ENCODE peak calls at places on chromosomes 3 and 15, in four cellular contexts. One of them, this sample, is unnamed.

GRCh38 chr3:187744169-187745151 is 808 bp downstream of the BCL6 start:
- DNase-seq in H1: no peak
- DNase-seq in GM12878: no peak
- DNase-seq in K562: peak
- DNase-seq in this sample: no peak

GRCh38 chr3:37491343-37491742 is 317.0 kb upstream of the LRRFIP2 start:
- DNase-seq in GM12878: no peak
- DNase-seq in H1: no peak
- DNase-seq in K562: no peak
- DNase-seq in this sample: no peak

GRCh38 chr3:197008436-197009209 is 21.0 kb downstream of the MELTF start:
- DNase-seq in GM12878: no peak
- DNase-seq in H1: no peak
- DNase-seq in K562: no peak
- DNase-seq in this sample: no peak

GRCh38 chr3:13106308-13106970 is 33.2 kb upstream of the IQSEC1 start:
- DNase-seq in K562: no peak
- DNase-seq in GM12878: no peak
- DNase-seq in H1: no peak
- DNase-seq in this sample: no peak

GRCh38 chr3:9704343-9705322 is 1.0 kb downstream of the CPNE9 start:
- DNase-seq in K562: peak
- DNase-seq in H1: peak
- DNase-seq in GM12878: no peak
- DNase-seq in this sample: no peak

GRCh38 chr3:859135-859534 is 233.7 kb upstream of the CNTN6 start:
- DNase-seq in K562: no peak
- DNase-seq in GM12878: no peak
- DNase-seq in H1: no peak
- DNase-seq in this sample: no peak

GRCh38 chr3:190504354-190505125 is 9.3 kb upstream of the IL1RAP start:
- DNase-seq in GM12878: no peak
- DNase-seq in H1: no peak
- DNase-seq in K562: no peak
- DNase-seq in this sample: no peak

GRCh38 chr15:67090297-67091072 is 25.1 kb downstream of the SMAD3 start:
- DNase-seq in K562: no peak
- DNase-seq in H1: no peak
- DNase-seq in GM12878: no peak
- DNase-seq in this sample: no peak

GRCh38 chr3:79368403-79368802 is 399.4 kb downstream of the ROBO1 start:
- DNase-seq in GM12878: no peak
- DNase-seq in H1: no peak
- DNase-seq in K562: no peak
- DNase-seq in this sample: no peak

GRCh38 chr3:159451482-159451881 is 537.2 kb upstream of the IL12A start:
- DNase-seq in K562: no peak
- DNase-seq in H1: no peak
- DNase-seq in GM12878: no peak
- DNase-seq in this sample: no peak

GRCh38 chr15:29670266-29670665 is 152.0 kb downstream of the TJP1 start:
- DNase-seq in GM12878: no peak
- DNase-seq in K562: no peak
- DNase-seq in H1: no peak
- DNase-seq in this sample: no peak

GRCh38 chr15:73601449-73602425 is 31.5 kb downstream of the NPTN start:
- DNase-seq in H1: no peak
- DNase-seq in K562: no peak
- DNase-seq in GM12878: no peak
- DNase-seq in this sample: no peak

GRCh38 chr15:73598540-73599195 is 34.5 kb downstream of the NPTN start:
- DNase-seq in H1: no peak
- DNase-seq in K562: no peak
- DNase-seq in GM12878: no peak
- DNase-seq in this sample: no peak

GRCh38 chr15:73602444-73602843 is 30.7 kb downstream of the NPTN start:
- DNase-seq in GM12878: no peak
- DNase-seq in H1: no peak
- DNase-seq in K562: no peak
- DNase-seq in this sample: no peak

GRCh38 chr15:73600413-73601050 is 32.7 kb downstream of the NPTN start:
- DNase-seq in GM12878: no peak
- DNase-seq in K562: no peak
- DNase-seq in H1: no peak
- DNase-seq in this sample: no peak

GRCh38 chr15:73599934-73600333 is 33.3 kb downstream of the NPTN start:
- DNase-seq in GM12878: no peak
- DNase-seq in H1: no peak
- DNase-seq in K562: no peak
- DNase-seq in this sample: peak
- TF ChIP-seq EGR1 in GM12878: no peak
- TF ChIP-seq EGR1 in H1: no peak
- TF ChIP-seq EGR1 in K562: no peak
- TF ChIP-seq EGR1 in this sample: no peak

GRCh38 chr3:17302774-17303173 is 418.0 kb downstream of the PLCL2 start:
- DNase-seq in GM12878: no peak
- DNase-seq in H1: no peak
- DNase-seq in K562: no peak
- DNase-seq in this sample: no peak
- TF ChIP-seq ZNF274 in GM12878: no peak
- TF ChIP-seq ZNF274 in H1: no peak
- TF ChIP-seq ZNF274 in K562: no peak
- TF ChIP-seq ZNF274 in this sample: no peak

DNA sequence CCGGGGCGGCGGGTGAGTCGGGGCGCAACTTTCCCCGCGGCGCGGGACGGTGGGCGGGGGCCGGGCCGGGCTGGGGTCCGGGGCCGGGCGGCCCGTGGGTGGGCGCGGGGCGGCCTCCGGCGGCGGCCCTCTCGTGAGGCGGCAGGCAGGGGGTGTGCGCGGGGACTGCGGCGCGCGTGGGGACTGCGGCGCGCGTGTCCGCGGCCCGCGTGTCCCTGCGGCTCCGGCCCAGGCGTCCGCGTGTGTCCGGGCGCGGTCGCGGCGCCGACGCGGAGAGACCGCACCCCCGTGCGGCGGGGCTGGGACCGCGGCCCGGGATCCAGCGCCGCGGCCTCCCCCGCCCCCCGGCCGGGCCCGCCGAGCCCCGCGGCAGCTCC is 349 bp downstream of the PLXNA1 start:
- DNase-seq in K562: peak
- DNase-seq in H1: no peak
- DNase-seq in GM12878: no peak
- DNase-seq in this sample: no peak
- TF ChIP-seq EGR1 in K562: no peak
- TF ChIP-seq EGR1 in H1: no peak
- TF ChIP-seq EGR1 in GM12878: no peak
- TF ChIP-seq EGR1 in this sample: no peak

GRCh38 chr15:40498418-40498817 is 27.6 kb downstream of the CHST14 start:
- DNase-seq in GM12878: no peak
- DNase-seq in H1: no peak
- DNase-seq in K562: no peak
- DNase-seq in this sample: no peak
- TF ChIP-seq ZNF274 in GM12878: no peak
- TF ChIP-seq ZNF274 in H1: no peak
- TF ChIP-seq ZNF274 in K562: no peak
- TF ChIP-seq ZNF274 in this sample: no peak

DNA sequence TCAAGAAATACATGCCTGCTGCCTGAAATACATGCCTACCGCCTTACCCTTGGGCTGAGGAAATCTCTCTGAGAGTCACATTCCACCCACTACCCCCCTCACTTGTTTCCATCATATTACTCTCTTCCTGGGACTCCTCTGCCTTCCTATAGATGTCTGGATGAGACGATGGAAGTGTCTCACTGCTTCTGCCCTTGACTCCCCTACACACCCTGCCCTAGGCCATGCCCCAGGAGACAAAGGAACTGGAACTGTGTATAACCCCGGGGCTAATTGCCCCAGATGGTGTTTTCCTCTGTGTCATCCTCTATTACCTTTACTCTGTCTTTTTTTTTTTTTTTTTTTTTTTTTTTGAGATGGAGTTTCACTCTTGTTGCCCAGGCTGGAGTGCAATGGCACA is 102.0 kb downstream of the GTPBP8 start:
- DNase-seq in K562: no peak
- DNase-seq in H1: no peak
- DNase-seq in GM12878: no peak
- DNase-seq in this sample: no peak
- TF ChIP-seq EGR1 in K562: no peak
- TF ChIP-seq EGR1 in H1: no peak
- TF ChIP-seq EGR1 in GM12878: no peak
- TF ChIP-seq EGR1 in this sample: no peak

This sample was measured in HCT116.